ENCODE peak calls at places on chromosomes 3 and 15, in five cellular contexts. L is heart left ventricle, P is adrenal gland, N is uterus, Z is A549. O is an unnamed sample.

GRCh38 chr15:90871716-90872480 is 3.5 kb downstream of the FURIN start:
- DNase-seq in L (no peak), P (no peak), N (peak), Z (no peak), O (peak)

GRCh38 chr3:53965291-53965690 is 73.6 kb upstream of the SELENOK start:
- DNase-seq in L (no peak), P (no peak), N (no peak), Z (no peak), O (no peak)

GRCh38 chr15:34994925-34995324 is 6.8 kb upstream of the ZNF770 start:
- DNase-seq in L (no peak), P (no peak), N (no peak), Z (no peak), O (no peak)

GRCh38 chr3:197507541-197507940 is 48.2 kb downstream of the BDH1 start:
- DNase-seq in L (no peak), P (no peak), N (no peak), Z (no peak), O (no peak)

GRCh38 chr15:60592386-60593339 is 113.7 kb upstream of the ICE2 start:
- DNase-seq in L (peak), P (peak), N (peak), Z (peak), O (peak)

GRCh38 chr15:75042730-75043508 is 19.5 kb downstream of the PPCDC start:
- DNase-seq in L (peak), P (peak), N (peak), Z (peak), O (peak)

GRCh38 chr3:52554026-52554755 is 17.8 kb downstream of the UQCC5 start:
- DNase-seq in L (no peak), P (no peak), N (no peak), Z (no peak), O (no peak)

GRCh38 chr3:181700168-181701087 is 11.3 kb upstream of the SOX2 start:
- DNase-seq in L (peak), P (peak), N (peak), Z (peak), O (no peak)

GRCh38 chr3:66854752-66855151 is 143.4 kb upstream of the KBTBD8 start:
- DNase-seq in L (no peak), P (no peak), N (no peak), Z (no peak), O (no peak)

GRCh38 chr3:197028711-197029510 is 706 bp downstream of the MELTF start:
- DNase-seq in L (no peak), P (peak), N (no peak), Z (peak), O (peak)

GRCh38 chr15:57692709-57693108 is 13.8 kb upstream of the POLR2M start:
- DNase-seq in L (no peak), P (no peak), N (no peak), Z (no peak), O (no peak)

GRCh38 chr3:183285828-183286457 is 32.9 kb downstream of the B3GNT5 start:
- DNase-seq in L (peak), P (peak), N (peak), Z (peak), O (peak)

GRCh38 chr3:183560607-183561006 is 5.1 kb upstream of the KLHL6 start:
- DNase-seq in L (no peak), P (no peak), N (no peak), Z (peak), O (no peak)

GRCh38 chr3:191292243-191292642 is 37.0 kb upstream of the CCDC50 start:
- DNase-seq in L (no peak), P (no peak), N (no peak), Z (no peak), O (no peak)

GRCh38 chr15:58522865-58523264 is 91.1 kb downstream of the LIPC start:
- DNase-seq in L (no peak), P (no peak), N (no peak), Z (no peak), O (no peak)

GRCh38 chr3:89682556-89682955 is 575.1 kb downstream of the EPHA3 start:
- DNase-seq in L (no peak), P (no peak), N (no peak), Z (no peak), O (no peak)

GRCh38 chr3:107432013-107432515 is 54.8 kb downstream of the CCDC54 start:
- DNase-seq in L (no peak), P (no peak), N (peak), Z (peak), O (no peak)

GRCh38 chr3:172276103-172276502 is 172.2 kb downstream of the GHSR start:
- DNase-seq in L (no peak), P (no peak), N (no peak), Z (no peak), O (no peak)

GRCh38 chr15:40471105-40471777 is 457 bp downstream of the CHST14 start:
- DNase-seq in L (no peak), P (peak), N (no peak), Z (peak), O (peak)

GRCh38 chr3:170488802-170489201 is 70.1 kb downstream of the CLDN11 start:
- DNase-seq in L (no peak), P (no peak), N (no peak), Z (peak), O (no peak)

GRCh38 chr15:84862214-84862975 is 22.1 kb upstream of the SLC28A1 start:
- DNase-seq in L (no peak), P (no peak), N (no peak), Z (peak), O (no peak)

GRCh38 chr3:125123455-125123854 is 67.7 kb upstream of the HEG1 start:
- DNase-seq in L (no peak), P (no peak), N (no peak), Z (no peak), O (no peak)

GRCh38 chr3:159629329-159630084 is 359.1 kb upstream of the IL12A start:
- DNase-seq in L (no peak), P (no peak), N (no peak), Z (no peak), O (no peak)

GRCh38 chr3:184472723-184473419 is 88.7 kb upstream of the EPHB3 start:
- DNase-seq in L (peak), P (peak), N (peak), Z (no peak), O (peak)

GRCh38 chr15:89975482-89976291 is 25.4 kb upstream of the ZNF710 start:
- DNase-seq in L (no peak), P (no peak), N (no peak), Z (no peak), O (no peak)

GRCh38 chr15:69555080-69555479 is 102.5 kb downstream of the RPLP1 start:
- DNase-seq in L (no peak), P (no peak), N (no peak), Z (no peak), O (no peak)

GRCh38 chr3:188760408-188760807 is 411.4 kb upstream of the TPRG1 start:
- DNase-seq in L (no peak), P (no peak), N (no peak), Z (no peak), O (no peak)

GRCh38 chr3:183329543-183329942 is 76.5 kb downstream of the B3GNT5 start:
- DNase-seq in L (no peak), P (no peak), N (no peak), Z (no peak), O (no peak)

GRCh38 chr15:100525894-100526512 is 2.7 kb downstream of the CERS3 start:
- DNase-seq in L (peak), P (no peak), N (peak), Z (no peak), O (no peak)

GRCh38 chr15:36886135-36887011 is 214.0 kb downstream of the MEIS2 start:
- DNase-seq in L (no peak), P (no peak), N (no peak), Z (no peak), O (no peak)

GRCh38 chr15:76999996-77000395 is 5.1 kb downstream of the PSTPIP1 start:
- DNase-seq in L (no peak), P (no peak), N (no peak), Z (no peak), O (peak)

GRCh38 chr3:60080648-60081047 is 1030.8 kb upstream of the CFAP20DC start:
- DNase-seq in L (no peak), P (no peak), N (no peak), Z (no peak), O (no peak)

DNA sequence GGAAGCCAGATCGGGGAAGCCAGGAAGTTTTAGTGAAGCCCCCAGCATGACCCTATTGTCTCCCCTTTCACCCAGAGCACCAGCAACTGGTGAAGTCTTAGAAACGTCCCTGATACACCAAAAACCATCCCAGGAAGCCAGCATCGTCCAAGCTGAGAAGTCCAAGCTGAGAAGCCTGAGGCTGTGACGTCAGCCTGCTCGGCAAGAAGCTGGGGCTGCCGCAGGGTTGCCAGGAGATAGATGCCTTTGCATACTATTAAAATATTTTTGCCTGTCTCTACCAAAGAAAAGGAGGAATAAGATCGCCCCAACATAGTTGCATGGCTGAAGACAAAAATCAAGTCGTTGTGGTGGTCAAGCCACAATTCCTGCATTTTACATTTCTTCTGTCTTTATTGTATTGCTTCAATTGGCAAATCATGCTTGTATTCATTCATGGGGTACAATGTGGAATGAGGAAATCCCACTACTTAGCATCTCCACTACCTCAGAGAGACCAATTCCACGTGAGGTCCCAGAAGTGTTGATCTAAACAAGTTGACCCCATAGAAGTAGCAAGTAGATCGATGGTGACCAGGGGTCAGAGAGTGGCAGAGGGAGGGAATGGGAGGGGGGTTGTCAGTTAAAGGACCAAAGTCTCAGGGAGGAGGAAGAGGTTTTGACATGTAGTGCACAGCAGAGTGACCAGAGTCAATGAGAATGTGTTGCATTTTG is 19.6 kb upstream of the EMC3 start:
- DNase-seq in L (no peak), P (peak), N (no peak), Z (no peak), O (no peak)
- TF ChIP-seq POLR2A in L (no peak), P (no peak), N (no peak), Z (no peak), O (no peak)

DNA sequence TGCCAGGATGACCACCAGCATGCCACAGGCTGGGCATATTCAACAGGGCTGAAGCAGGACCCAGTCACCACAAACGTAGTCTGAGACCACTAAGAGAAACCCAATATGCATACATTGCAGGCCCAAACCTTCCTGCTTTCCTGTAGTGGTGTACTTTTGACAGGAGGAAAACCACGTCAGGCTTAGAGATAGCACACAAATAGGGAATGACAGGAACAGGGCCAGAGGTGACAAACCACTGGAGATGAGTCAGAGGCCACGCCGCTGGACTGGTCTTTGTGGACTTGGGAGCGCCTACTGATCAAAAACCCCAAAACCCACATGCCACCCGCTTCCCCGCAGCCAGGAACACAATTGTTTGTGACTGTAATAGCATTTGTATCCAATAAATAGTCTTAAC is 3.6 kb upstream of the EFCAB12 start:
- DNase-seq in L (no peak), P (no peak), N (no peak), Z (no peak), O (no peak)
- TF ChIP-seq POLR2A in L (no peak), P (no peak), N (no peak), Z (no peak), O (no peak)

DNA sequence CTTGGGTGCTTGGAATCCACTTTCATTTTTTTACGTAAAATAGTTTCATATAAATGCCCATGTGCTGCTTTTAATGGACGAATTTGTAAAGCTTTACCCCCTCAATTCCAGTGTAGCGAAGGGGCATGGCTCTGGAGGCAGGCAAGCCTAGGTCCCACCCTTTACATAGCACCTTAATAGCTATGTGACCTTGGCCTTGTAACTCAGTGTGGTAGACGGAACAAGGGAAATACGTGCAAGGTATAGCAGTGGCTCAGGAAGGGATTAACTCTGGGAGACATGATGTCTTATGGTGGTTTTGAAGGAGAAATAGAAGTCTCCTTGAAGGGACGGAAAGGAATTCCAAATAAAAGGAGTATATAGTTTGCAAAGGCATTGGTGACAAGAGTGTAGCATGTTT is 1.4 kb downstream of the SEC61A1 start:
- DNase-seq in L (no peak), P (no peak), N (no peak), Z (no peak), O (no peak)
- TF ChIP-seq POLR2A in L (no peak), P (no peak), N (no peak), Z (no peak), O (no peak)

GRCh38 chr3:179347383-179348194 is at the start of gene MFN1:
- DNase-seq in L (peak), P (peak), N (peak), Z (peak), O (peak)
- TF ChIP-seq POLR2A in L (no peak), P (peak), N (peak), Z (peak), O (peak)

GRCh38 chr3:119463171-119464169 is at the start of gene TMEM39A:
- DNase-seq in L (peak), P (peak), N (peak), Z (peak), O (peak)
- TF ChIP-seq POLR2A in L (peak), P (peak), N (peak), Z (peak), O (peak)

GRCh38 chr3:134250717-134251220 is at the start of gene RYK:
- DNase-seq in L (peak), P (peak), N (peak), Z (peak), O (peak)
- TF ChIP-seq POLR2A in L (no peak), P (peak), N (peak), Z (peak), O (no peak)

DNA sequence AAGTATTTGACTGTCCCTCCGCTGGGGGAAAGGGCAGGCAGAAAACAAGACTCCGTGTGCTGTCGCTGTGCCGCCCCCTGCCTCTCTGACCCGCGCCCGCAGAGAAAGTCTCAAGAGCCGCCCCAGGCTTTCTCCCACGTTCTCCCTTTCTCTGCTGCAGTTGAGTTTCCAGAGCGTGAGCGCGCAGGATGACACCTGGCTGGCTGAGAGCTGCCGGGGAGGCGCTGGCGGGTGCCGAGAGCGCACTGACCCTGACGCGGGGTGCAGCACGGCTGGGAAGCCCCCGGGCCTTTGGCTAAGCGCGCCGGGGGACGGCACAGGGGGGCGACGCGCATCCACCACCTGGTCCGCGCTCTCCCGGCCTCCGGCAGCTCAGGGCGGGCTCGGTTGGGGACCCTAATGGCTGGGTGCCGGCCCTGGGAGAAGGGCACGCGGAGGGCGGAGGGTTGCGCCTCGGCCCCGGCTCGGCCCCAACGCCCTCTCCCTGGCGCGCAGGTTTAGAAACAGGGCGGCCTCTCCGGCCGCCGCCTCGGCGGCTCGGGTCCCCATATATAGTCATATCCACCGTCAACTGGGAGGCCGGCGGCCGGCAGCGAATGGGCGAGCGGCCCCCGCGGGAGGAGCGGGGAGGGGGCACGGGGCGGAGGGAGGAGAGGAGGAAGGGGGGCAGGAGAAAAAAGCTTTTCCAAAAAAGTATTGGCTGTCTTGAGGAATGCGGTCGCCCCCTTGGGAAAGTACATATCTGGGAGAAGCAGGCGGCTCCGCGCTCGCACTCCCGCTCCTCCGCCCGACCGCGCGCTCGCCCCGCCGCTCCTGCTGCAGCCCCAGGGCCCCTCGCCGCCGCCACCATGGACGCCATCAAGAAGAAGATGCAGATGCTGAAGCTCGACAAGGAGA is at the start of gene TPM1:
- DNase-seq in L (peak), P (peak), N (peak), Z (peak), O (peak)
- TF ChIP-seq POLR2A in L (no peak), P (peak), N (peak), Z (peak), O (no peak)

O was measured in spleen.